ENCODE peak calls at places on chromosomes 13 and 19, in four cellular contexts. G, H, E and O are unnamed samples.

GRCh38 chr19:15249912-15250634 is 17.8 kb upstream of the EPHX3 start:
- DNase-seq in G (peak; percentile 95), H (no peak), E (peak; percentile 48), O (peak; percentile 88)

GRCh38 chr19:11202488-11203193 is 5.3 kb upstream of the KANK2 start:
- DNase-seq in G (no peak), H (no peak), E (no peak), O (no peak)

GRCh38 chr19:48837586-48838191 is 1.4 kb upstream of the HSD17B14 start:
- DNase-seq in G (no peak), H (no peak), E (no peak), O (no peak)

GRCh38 chr19:38852231-38853044 is 2.7 kb upstream of the HNRNPL start:
- DNase-seq in G (peak; percentile 75), H (peak; percentile 51), E (peak; percentile 33), O (peak; percentile 59)

GRCh38 chr13:31968473-31968872 is 63.1 kb upstream of the FRY start:
- DNase-seq in G (no peak), H (no peak), E (no peak), O (no peak)

GRCh38 chr19:14954071-14954655 is 12.9 kb downstream of the OR7C2 start:
- DNase-seq in G (no peak), H (peak; percentile 5), E (no peak), O (no peak)

GRCh38 chr13:40185393-40185792 is 481.0 kb downstream of the FOXO1 start:
- DNase-seq in G (no peak), H (no peak), E (no peak), O (no peak)

GRCh38 chr13:55761986-55762385 is 1378.7 kb upstream of the PRR20A start:
- DNase-seq in G (no peak), H (no peak), E (no peak), O (no peak)

GRCh38 chr19:3270908-3271307 is 46.4 kb downstream of the CELF5 start:
- DNase-seq in G (peak; percentile 61), H (peak; percentile 58), E (no peak), O (peak; percentile 18)

GRCh38 chr13:30486230-30487074 is 20.7 kb upstream of the HMGB1 start:
- DNase-seq in G (no peak), H (no peak), E (no peak), O (peak; percentile 37)

GRCh38 chr13:108146642-108147041 is 68.7 kb downstream of the LIG4 start:
- DNase-seq in G (no peak), H (no peak), E (no peak), O (peak; percentile 4)

GRCh38 chr19:15551183-15552004 is 43.1 kb downstream of the CYP4F22 start:
- DNase-seq in G (peak; percentile 37), H (peak; percentile 34), E (no peak), O (no peak)

GRCh38 chr13:33827152-33827551 is 9.2 kb downstream of the RFC3 start:
- DNase-seq in G (no peak), H (no peak), E (no peak), O (no peak)

GRCh38 chr19:5718579-5719273 is 1.2 kb downstream of the LONP1 start:
- DNase-seq in G (peak; percentile 75), H (peak; percentile 69), E (no peak), O (peak; percentile 80)

GRCh38 chr19:1105217-1105872 is 1.6 kb downstream of the GPX4 start:
- DNase-seq in G (peak; percentile 39), H (no peak), E (no peak), O (no peak)

GRCh38 chr19:1105873-1106840 is 2.4 kb downstream of the GPX4 start:
- DNase-seq in G (no peak), H (no peak), E (no peak), O (no peak)

GRCh38 chr19:1107655-1108261 is 4.0 kb downstream of the GPX4 start:
- DNase-seq in G (no peak), H (no peak), E (no peak), O (no peak)

GRCh38 chr19:1108291-1109031 is 4.7 kb downstream of the GPX4 start:
- DNase-seq in G (no peak), H (no peak), E (no peak), O (no peak)

GRCh38 chr19:1106841-1107654 is 3.3 kb downstream of the GPX4 start:
- DNase-seq in G (peak; percentile 60), H (no peak), E (no peak), O (peak; percentile 46)
- TF ChIP-seq CTCF in G (peak; percentile 18), H (no peak), E (no peak), O (no peak)

DNA sequence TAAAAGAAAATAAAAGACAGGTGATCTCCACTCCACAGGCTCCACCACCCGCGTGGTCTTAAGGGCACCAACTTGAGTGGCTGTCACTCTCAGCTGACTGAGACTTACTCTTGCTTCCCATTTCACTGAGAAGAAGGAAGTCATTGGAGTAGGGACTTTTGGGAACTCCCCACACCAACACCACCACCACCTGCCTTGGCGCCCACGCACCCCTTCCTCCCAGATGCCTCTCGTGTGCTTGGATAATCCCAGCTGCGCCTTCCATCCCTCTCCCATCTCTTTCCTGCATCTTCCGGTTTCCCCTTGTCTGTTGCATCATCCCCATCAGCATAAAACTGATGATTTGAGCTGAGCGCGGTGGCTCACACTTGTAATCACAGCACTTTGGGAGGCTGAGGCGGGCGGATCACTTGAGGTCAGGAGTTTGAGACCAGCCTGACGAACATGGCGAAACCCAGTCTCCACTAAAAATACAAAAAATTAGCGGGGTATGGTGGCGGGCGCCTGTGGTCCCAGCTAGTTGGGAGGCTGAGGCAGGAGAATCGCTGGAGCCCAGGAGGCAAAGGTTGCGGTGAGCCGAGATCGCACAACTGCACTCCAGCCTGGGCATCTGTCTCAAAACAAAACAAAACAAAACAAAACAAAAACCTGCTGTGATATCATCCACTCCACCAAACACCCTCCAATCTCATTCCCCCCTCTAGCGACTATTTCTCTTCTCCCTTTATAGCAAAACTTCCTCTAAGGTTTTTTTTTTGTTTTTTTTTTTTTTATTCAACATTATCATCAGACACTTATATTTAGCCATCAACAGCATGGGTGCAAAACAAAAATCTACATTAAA is 25.5 kb downstream of the AP2S1 start:
- DNase-seq in G (peak; percentile 22), H (no peak), E (no peak), O (no peak)
- TF ChIP-seq CTCF in G (no peak), H (peak; percentile 9), E (no peak), O (no peak)

GRCh38 chr19:18322759-18323460 is at the start of gene LSM4:
- DNase-seq in G (peak; percentile 94), H (peak; percentile 100), E (peak; percentile 93), O (peak; percentile 89)
- TF ChIP-seq CTCF in G (peak; percentile 10), H (peak; percentile 70), E (no peak), O (no peak)

GRCh38 chr13:112583592-112584277 is 4.2 kb downstream of the TUBGCP3 start:
- DNase-seq in G (no peak), H (no peak), E (no peak), O (no peak)
- TF ChIP-seq CTCF in G (no peak), H (no peak), E (no peak), O (no peak)

GRCh38 chr19:44756089-44756562 is 7.6 kb downstream of the BCL3 start:
- DNase-seq in G (no peak), H (no peak), E (no peak), O (no peak)

GRCh38 chr19:44757057-44757734 is 8.7 kb downstream of the BCL3 start:
- DNase-seq in G (peak; percentile 82), H (no peak), E (peak; percentile 47), O (peak; percentile 72)

GRCh38 chr19:44758596-44758995 is 10.1 kb downstream of the BCL3 start:
- DNase-seq in G (no peak), H (no peak), E (no peak), O (no peak)

GRCh38 chr19:44759083-44759804 is 10.7 kb downstream of the BCL3 start:
- DNase-seq in G (no peak), H (no peak), E (no peak), O (no peak)

GRCh38 chr19:44757735-44758505 is 9.4 kb downstream of the BCL3 start:
- DNase-seq in G (peak; percentile 73), H (no peak), E (no peak), O (no peak)
- TF ChIP-seq CTCF in G (no peak), H (no peak), E (peak; percentile 18), O (no peak)

GRCh38 chr13:81929988-81930387 is 1589.1 kb upstream of the SPRY2 start:
- DNase-seq in G (peak; percentile 8), H (no peak), E (no peak), O (no peak)
- TF ChIP-seq CTCF in G (no peak), H (peak; percentile 38), E (no peak), O (peak; percentile 45)

DNA sequence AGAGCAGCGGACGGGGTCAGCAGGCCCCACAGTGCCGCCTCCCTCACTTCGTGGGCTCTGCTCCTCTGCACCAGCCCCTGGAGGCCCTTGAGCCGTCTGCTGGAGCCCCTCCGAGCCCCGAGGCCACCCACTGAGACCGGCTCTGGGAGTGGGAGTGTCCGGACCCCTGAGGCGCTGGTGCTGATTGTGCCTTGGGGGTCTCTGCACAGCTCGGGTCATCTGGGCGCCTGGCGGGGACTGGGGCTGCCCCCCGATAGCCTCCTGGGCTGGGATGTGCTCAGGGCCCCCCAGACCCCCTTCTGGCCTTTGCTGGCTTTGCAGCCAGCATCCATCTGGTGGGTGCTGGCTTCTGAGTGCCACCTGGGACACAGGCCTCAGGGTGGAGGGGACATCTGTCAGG is 15.4 kb downstream of the CBARP start:
- DNase-seq in G (no peak), H (no peak), E (no peak), O (no peak)
- TF ChIP-seq CTCF in G (no peak), H (peak; percentile 26), E (no peak), O (no peak)